ENCODE peak calls at places on chromosomes 5 and 9, in six cellular contexts. J is gastrocnemius medialis, V is psoas muscle, T is endodermal cell, U is bronchial epithelial cell, C is mesendoderm. H is an unnamed sample.

GRCh38 chr9:126745574-126746411 is 59.0 kb upstream of the ZBTB43 start:
- DNase-seq in T (no peak), U (no peak), C (no peak), J (no peak), V (no peak), H (no peak)

GRCh38 chr5:114191441-114191840 is 170.4 kb upstream of the KCNN2 start:
- DNase-seq in C (no peak), V (no peak), U (no peak), T (no peak), J (no peak), H (no peak)

GRCh38 chr9:126623667-126624452 is 10.1 kb downstream of the LMX1B start:
- DNase-seq in U (no peak), T (peak; percentile 79), C (peak; percentile 53), J (no peak), V (no peak), H (no peak)

GRCh38 chr5:108238936-108239887 is 142.7 kb downstream of the FBXL17 start:
- DNase-seq in C (peak; percentile 39), U (peak; percentile 2), T (peak; percentile 58), J (no peak), V (no peak), H (no peak)

GRCh38 chr9:131954299-131954698 is 125.4 kb downstream of the MED27 start:
- DNase-seq in C (peak; percentile 46), T (peak; percentile 69), J (no peak), V (no peak), U (peak; percentile 30), H (no peak)

GRCh38 chr9:129835860-129836223 is 584 bp downstream of the USP20 start:
- DNase-seq in C (no peak), V (no peak), J (no peak), U (no peak), T (no peak), H (no peak)

GRCh38 chr5:148934895-148935400 is 108.5 kb downstream of the ADRB2 start:
- DNase-seq in J (no peak), U (peak; percentile 80), C (no peak), V (no peak), T (no peak), H (no peak)

GRCh38 chr5:180259260-180259611 is 32.6 kb downstream of the MAPK9 start:
- DNase-seq in T (no peak), U (peak; percentile 2), C (peak; percentile 47), V (no peak), J (no peak), H (no peak)

GRCh38 chr5:150778517-150779396 is at the start of gene SMIM3:
- DNase-seq in C (peak; percentile 84), T (peak; percentile 94), J (peak; percentile 62), V (peak; percentile 85), U (peak; percentile 44), H (peak; percentile 67)

GRCh38 chr5:180043381-180043780 is 28.2 kb downstream of the RNF130 start:
- DNase-seq in U (no peak), T (peak; percentile 8), C (no peak), J (no peak), V (no peak), H (no peak)

GRCh38 chr5:136157514-136157913 is 24.9 kb downstream of the SMAD5 start:
- DNase-seq in J (no peak), T (no peak), V (no peak), U (no peak), C (no peak), H (no peak)

GRCh38 chr9:131112374-131113159 is 12.8 kb upstream of the NUP214 start:
- DNase-seq in J (peak; percentile 9), T (no peak), V (no peak), C (no peak), U (no peak), H (no peak)

GRCh38 chr9:34374905-34375552 is 1.7 kb downstream of the MYORG start:
- DNase-seq in V (no peak), U (peak; percentile 57), C (peak; percentile 97), J (peak; percentile 84), T (peak; percentile 89), H (no peak)

GRCh38 chr5:151155149-151155776 is 2.3 kb downstream of the ANXA6 start:
- DNase-seq in U (no peak), C (no peak), J (no peak), T (no peak), V (no peak), H (no peak)

GRCh38 chr9:113929634-113930092 is 53.6 kb downstream of the ZNF618 start:
- DNase-seq in U (peak; percentile 88), C (no peak), V (no peak), J (no peak), T (no peak), H (no peak)

GRCh38 chr9:97981828-97982164 is 1.3 kb upstream of the ANP32B start:
- DNase-seq in C (no peak), T (no peak), V (no peak), J (no peak), U (no peak), H (no peak)

DNA sequence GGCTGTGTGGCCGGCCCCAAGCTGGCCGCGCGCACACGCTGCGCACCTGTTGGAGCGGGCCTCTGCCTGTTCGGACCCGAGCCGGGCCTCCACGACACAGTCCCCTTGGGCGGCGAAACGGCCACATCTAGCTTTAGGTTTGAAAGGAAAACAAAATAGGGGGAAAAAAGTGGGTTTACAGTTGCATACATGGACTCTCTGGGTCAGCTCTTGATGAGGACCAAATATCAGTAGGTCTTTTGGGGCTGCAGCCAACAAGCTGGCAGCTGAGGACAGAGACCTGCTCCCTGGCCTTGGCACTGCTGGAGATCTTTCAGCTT is 20.7 kb downstream of the IGIP start:
- DNase-seq in V (no peak), U (no peak), C (no peak), T (peak; percentile 44), J (no peak), H (no peak)
- H3K4me3 ChIP-seq in V (peak overlapping the region; percentile 66), U (no peak overlapping the region), C (no peak overlapping the region), T (peak overlapping the region; percentile 74), J (no peak overlapping the region), H (peak overlapping the region; percentile 47)

GRCh38 chr5:36726317-36726716 is 119.9 kb downstream of the SLC1A3 start:
- DNase-seq in T (no peak), C (no peak), J (no peak), V (no peak), U (no peak), H (no peak)

GRCh38 chr5:36722913-36723312 is 116.5 kb downstream of the SLC1A3 start:
- DNase-seq in V (no peak), J (no peak), T (no peak), C (no peak), U (no peak), H (no peak)

GRCh38 chr5:36724429-36725332 is 118.3 kb downstream of the SLC1A3 start:
- DNase-seq in C (peak; percentile 56), T (peak; percentile 69), J (peak; percentile 17), U (no peak), V (peak; percentile 32), H (peak; percentile 27)

GRCh38 chr5:36721664-36722063 is 115.3 kb downstream of the SLC1A3 start:
- DNase-seq in V (no peak), C (no peak), J (no peak), T (no peak), U (no peak), H (no peak)

DNA sequence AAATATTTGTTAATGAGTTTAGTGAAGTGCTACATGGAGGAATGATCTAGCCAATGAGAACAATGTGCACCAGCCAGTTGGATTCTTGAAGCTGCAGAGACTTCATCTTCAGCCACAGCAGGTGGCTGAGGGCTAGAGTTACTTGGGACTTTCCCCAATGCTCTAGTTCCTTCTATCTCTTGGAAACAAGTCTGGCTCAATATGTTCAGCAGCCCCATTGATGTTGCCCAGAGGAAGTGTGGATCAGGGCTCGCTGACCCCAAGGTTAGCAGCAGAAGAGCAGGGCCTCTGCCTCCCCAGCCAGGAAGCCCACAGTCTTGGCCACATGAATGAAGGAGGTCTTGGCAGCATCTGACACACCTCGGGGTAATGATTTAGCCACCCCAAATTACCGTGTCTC is 117.5 kb downstream of the SLC1A3 start:
- DNase-seq in T (no peak), U (no peak), C (no peak), V (no peak), J (no peak), H (no peak)
- H3K4me3 ChIP-seq in T (no peak overlapping the region), U (no peak overlapping the region), C (no peak overlapping the region), V (no peak overlapping the region), J (no peak overlapping the region), H (no peak overlapping the region)

DNA sequence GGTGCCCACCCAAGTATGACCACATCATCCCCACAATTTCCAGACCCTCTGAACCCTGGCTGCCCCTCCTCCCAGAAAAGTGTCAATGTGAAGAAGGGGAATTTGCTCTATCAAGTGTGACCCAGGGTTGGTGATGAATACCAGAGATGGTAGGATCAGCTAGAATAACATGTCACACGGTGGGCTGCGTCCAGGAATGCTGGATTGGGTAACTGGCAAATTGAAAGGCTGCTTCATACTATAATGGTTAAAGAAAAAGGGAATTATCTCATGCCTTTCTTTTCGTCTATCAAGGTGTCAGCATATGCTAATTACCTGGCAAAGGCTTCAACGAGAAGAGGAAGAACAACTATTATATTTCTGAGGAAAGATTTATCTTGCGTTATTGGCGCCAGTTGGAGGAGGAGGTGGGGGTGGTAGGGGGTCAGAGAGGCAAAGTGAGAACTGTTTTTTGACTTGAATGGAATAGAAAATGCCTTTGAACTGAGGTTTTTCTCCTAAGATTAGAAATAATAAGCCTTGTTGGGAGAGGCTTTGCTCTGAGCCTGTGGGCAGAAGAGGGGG is 27.8 kb upstream of the ARAP3 start:
- DNase-seq in U (no peak), T (no peak), V (no peak), C (no peak), J (no peak), H (no peak)
- H3K4me3 ChIP-seq in U (no peak overlapping the region), T (no peak overlapping the region), V (no peak overlapping the region), C (no peak overlapping the region), J (no peak overlapping the region), H (no peak overlapping the region)

DNA sequence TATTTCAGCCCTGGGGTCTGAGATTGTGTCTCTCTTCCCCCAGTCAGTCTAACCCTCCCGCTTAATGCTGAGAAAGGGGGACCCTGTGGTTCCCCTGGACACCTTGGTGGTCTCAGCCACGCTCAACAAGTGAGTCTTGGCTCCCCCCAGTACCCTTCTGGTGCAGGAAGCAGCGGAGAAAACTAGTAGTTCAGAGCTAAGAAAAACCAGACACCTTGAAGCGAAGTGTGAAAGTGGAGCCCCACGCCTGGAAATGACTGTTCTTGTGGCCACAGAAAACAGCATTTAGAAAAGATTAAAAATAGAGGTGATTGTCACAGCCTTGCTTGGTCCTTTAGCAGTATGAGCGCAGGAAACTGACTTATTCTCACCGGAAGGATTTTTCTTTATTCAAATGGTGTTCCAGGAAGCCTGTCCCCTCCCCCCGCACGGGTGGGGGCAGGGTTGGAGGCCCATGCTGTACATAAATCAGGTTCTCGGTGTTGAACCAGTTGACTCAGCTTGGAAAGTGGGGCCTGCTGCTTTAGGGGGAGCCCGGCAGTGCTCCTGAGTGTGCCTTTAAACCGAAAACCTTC is 8.1 kb downstream of the ARPC5L start:
- DNase-seq in T (no peak), C (no peak), J (no peak), V (peak; percentile 50), U (no peak), H (no peak)
- H3K4me3 ChIP-seq in T (peak overlapping the region; percentile 86), C (peak overlapping the region; percentile 93), J (peak overlapping the region; percentile 80), V (peak overlapping the region; percentile 93), U (peak overlapping the region; percentile 97), H (peak overlapping the region; percentile 66)

GRCh38 chr5:146340260-146341081 is 1.8 kb downstream of the POU4F3 start:
- DNase-seq in U (peak; percentile 28), C (peak; percentile 79), V (peak; percentile 55), T (peak; percentile 91), J (no peak), H (peak; percentile 32)
- H3K4me3 ChIP-seq in U (no peak overlapping the region), C (no peak overlapping the region), V (peak overlapping the region; percentile 22), T (no peak overlapping the region), J (no peak overlapping the region), H (peak overlapping the region; percentile 14)

GRCh38 chr9:18320046-18320445 is 153.9 kb upstream of the ADAMTSL1 start:
- DNase-seq in V (no peak), T (no peak), C (peak; percentile 25), U (no peak), J (no peak), H (no peak)

GRCh38 chr9:18314321-18314720 is 159.6 kb upstream of the ADAMTSL1 start:
- DNase-seq in C (no peak), J (no peak), V (no peak), T (no peak), U (no peak), H (no peak)

GRCh38 chr9:18317896-18318295 is 156.1 kb upstream of the ADAMTSL1 start:
- DNase-seq in C (no peak), J (no peak), U (peak; percentile 77), T (no peak), V (no peak), H (no peak)
- H3K4me3 ChIP-seq in C (no peak overlapping the region), J (no peak overlapping the region), U (no peak overlapping the region), T (no peak overlapping the region), V (no peak overlapping the region), H (no peak overlapping the region)